ENCODE peak calls at places on chromosomes 5 and 9, in four cellular contexts. X is PC-9, Q is PC-3, O is endothelial cell of umbilical vein. L is an unnamed sample.

GRCh38 chr5:169801781-169802180 is 164.7 kb downstream of the DOCK2 start:
- DNase-seq in Q (no peak), O (no peak), X (no peak), L (no peak)

GRCh38 chr5:81750308-81751008 is 439 bp downstream of the SSBP2 start:
- DNase-seq in X (no peak), Q (no peak), O (no peak), L (no peak)

GRCh38 chr9:137685035-137685885 is 66.5 kb downstream of the EHMT1 start:
- DNase-seq in O (no peak), X (no peak), Q (peak; percentile 21), L (no peak)

GRCh38 chr9:21383627-21384026 is 1.6 kb downstream of the IFNA2 start:
- DNase-seq in X (no peak), O (no peak), Q (no peak), L (peak; percentile 5)

GRCh38 chr9:129408535-129409215 is 212.2 kb downstream of the C9orf50 start:
- DNase-seq in O (no peak), Q (no peak), X (no peak), L (no peak)

GRCh38 chr9:76459691-76460635 is 981 bp downstream of the GCNT1 start:
- DNase-seq in Q (peak; percentile 43), O (peak; percentile 79), X (peak; percentile 56), L (peak; percentile 6)

GRCh38 chr5:1733369-1733768 is 66.3 kb downstream of the MRPL36 start:
- DNase-seq in Q (no peak), X (no peak), O (no peak), L (no peak)

GRCh38 chr5:71631070-71631469 is 43.9 kb downstream of the MCCC2 start:
- DNase-seq in X (no peak), Q (no peak), O (no peak), L (no peak)

GRCh38 chr9:34654317-34655083 is 2.5 kb downstream of the IL11RA start:
- DNase-seq in Q (no peak), X (no peak), O (peak; percentile 36), L (no peak)

DNA sequence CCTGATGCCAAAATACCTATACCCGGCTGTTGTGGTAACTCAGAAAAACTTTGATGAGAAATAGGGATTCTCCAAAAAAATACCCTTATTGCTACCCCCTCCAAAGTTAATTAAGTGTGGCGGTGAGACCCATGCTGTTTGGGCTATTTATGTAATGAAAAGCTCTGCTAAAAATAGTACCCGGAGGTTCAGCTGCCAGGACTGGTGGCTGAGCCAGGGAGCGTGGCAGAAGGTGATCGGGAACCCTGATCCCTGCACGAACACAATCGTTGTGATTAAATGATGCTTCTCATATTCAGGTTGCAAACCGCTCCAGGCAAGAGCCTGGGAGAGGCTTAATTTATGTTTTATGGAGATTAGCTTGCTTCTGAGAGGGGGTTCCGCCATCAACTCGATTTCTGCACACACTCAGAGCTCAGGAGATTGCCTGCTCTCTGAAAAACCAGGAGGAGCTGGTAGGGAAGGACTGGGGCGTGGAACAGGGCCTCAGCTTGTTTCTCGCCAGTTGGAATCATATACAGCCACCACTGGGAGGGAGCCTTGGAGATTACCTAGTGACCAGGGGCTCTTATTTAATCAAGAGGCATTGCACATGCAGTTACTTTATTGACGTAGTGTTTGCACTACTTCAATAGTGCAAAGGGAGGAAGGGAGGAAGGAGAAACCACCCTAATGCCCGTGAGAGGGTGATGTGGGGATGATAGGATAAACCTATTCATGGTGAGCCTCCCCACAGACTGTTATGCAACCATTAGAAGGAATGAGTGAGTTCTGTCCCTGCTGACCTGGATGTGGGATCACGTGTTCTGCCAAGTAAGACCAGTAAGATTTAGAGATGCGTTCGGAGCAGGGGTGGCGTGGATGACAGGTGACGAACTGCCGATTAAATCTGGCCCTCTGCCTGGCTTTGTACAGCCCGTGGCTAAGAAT is 23.4 kb downstream of the HRH2 start:
- DNase-seq in X (no peak), Q (no peak), O (no peak), L (no peak)
- TF ChIP-seq EZH2 in X (no peak), Q (no peak), O (no peak), L (no peak)

GRCh38 chr9:136243631-136244030 is 2.0 kb downstream of the QSOX2 start:
- DNase-seq in Q (no peak), X (no peak), O (no peak), L (no peak)
- H3K4me2 ChIP-seq in Q (peak overlapping the region; percentile 98), X (peak overlapping the region; percentile 100), O (no peak overlapping the region), L (peak overlapping the region; percentile 98)

GRCh38 chr9:121599872-121600585 is 51.4 kb upstream of the DAB2IP start:
- DNase-seq in O (no peak), Q (no peak), X (no peak), L (no peak)
- TF ChIP-seq EZH2 in O (peak; percentile 0), Q (no peak), X (no peak), L (no peak)

GRCh38 chr9:4902135-4902475 is 83.0 kb upstream of the JAK2 start:
- DNase-seq in O (no peak), X (no peak), Q (no peak), L (no peak)

GRCh38 chr9:4905135-4905490 is 80.0 kb upstream of the JAK2 start:
- DNase-seq in Q (no peak), X (peak; percentile 46), O (no peak), L (no peak)

DNA sequence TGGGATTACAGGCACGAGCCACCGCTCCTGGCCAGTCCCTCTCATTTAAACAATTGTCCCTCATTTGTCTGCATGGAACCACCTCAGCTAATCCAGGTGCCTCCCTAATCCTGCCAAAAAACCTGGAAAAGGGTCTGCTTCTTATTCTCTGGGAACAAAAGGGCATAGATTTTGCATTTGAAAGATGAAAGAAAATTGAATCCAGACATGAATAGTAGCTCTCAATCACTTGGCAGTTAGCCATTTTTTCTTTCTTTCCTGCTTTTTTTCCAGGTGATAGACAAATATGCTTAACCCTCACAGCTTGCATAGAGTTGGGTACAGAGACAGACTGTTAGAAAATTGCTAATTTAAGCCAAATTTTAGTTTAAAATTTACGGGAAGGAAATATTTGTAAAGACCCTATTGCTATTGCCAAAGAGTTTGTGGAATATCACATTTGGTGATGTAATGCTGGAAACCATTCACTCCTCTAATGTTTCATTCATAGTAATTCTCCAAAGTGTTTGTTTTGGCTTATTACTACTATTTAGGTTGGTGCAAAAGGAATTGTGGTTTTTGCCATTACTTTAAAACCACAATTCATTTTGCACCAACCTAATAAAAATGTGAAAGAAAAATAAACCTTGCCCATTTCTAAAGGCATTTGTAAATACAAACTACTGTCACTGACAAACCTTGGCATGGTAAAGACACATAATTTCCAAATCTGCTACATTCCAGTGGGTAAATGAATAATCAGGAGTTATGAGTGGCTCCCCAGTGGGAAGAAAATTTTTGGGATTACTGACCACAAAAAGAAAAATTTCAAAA is 80.5 kb upstream of the JAK2 start:
- DNase-seq in Q (peak; percentile 89), X (peak; percentile 47), O (peak; percentile 30), L (no peak)
- H3K4me2 ChIP-seq in Q (peak overlapping the region; percentile 59), X (no peak overlapping the region), O (no peak overlapping the region), L (no peak overlapping the region)

GRCh38 chr9:85417674-85418073 is 324.1 kb downstream of the AGTPBP1 start:
- DNase-seq in Q (no peak), X (no peak), O (no peak), L (no peak)
- TF ChIP-seq EZH2 in Q (no peak), X (no peak), O (no peak), L (no peak)

DNA sequence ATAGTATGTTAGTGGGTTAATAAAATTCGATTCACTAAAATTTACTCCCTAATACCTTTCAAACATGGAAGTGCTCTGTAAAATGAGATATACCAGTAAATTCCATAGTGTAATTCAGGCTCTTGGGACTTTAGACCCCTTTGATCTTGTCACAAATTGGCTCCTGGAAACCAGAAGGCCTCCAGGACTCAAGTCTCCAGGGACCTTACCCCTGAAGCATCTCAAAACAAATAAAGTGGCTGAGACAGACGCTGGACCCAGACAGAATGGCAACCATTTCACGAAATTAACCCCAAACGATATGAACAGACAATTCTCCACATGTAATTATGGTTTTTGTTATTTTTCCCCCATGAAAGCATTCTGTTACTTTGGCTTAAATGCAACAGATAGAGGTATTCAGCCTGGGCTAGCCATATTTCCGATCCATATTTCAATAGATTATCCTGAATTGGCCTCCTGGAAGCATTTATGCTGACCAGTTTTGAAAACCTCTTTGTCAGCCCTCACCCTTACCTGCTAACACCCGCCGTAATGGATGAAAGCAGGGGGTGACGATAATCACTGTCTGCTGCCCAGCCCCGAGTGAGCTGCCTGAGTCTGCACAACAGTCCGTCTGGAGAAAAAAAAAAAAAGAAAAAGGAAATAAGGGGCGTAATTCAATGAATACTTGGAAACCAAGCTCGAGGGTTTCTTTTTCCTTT is 34.1 kb upstream of the EFNA5 start:
- DNase-seq in O (no peak), X (no peak), Q (no peak), L (no peak)
- H3K4me2 ChIP-seq in O (peak overlapping the region; percentile 83), X (no peak overlapping the region), Q (peak overlapping the region; percentile 34), L (no peak overlapping the region)